ENCODE peak calls at places on chromosomes 2 and 18, in eight cellular contexts. V is epithelial cell of proximal tubule; X is HEK293T; M is neural crest cell; S is NCI-H1092 treated with DMSO at 0.1 percent for 48 hours; O is CD4-positive, alpha-beta T cell; Z is left lobe of liver; G is astrocyte of the spinal cord. Q is an unnamed sample.

GRCh38 chr2:230904856-230905447 is 20.1 kb downstream of the GPR55 start:
- DNase-seq in M (no peak), S (no peak), G (no peak), Z (peak), O (no peak), V (no peak), X (no peak), Q (no peak)

GRCh38 chr2:102366406-102367112 is 11.0 kb downstream of the IL18R1 start:
- DNase-seq in G (no peak), V (no peak), Z (no peak), O (no peak), M (no peak), S (no peak), X (no peak), Q (no peak)

GRCh38 chr2:987789-988188 is 37.1 kb downstream of the SNTG2 start:
- DNase-seq in Z (no peak), V (no peak), O (no peak), G (no peak), X (no peak), M (no peak), S (no peak), Q (no peak)

GRCh38 chr2:96241901-96242611 is 23.7 kb downstream of the TMEM127 start:
- DNase-seq in Z (no peak), X (no peak), V (no peak), O (peak), G (peak), S (no peak), M (no peak), Q (peak)

GRCh38 chr2:176879596-176879995 is 333.0 kb upstream of the HNRNPA3 start:
- DNase-seq in Z (no peak), V (no peak), G (no peak), X (peak), S (peak), O (no peak), M (no peak), Q (no peak)

GRCh38 chr2:174608866-174609214 is 11.2 kb upstream of the WIPF1 start:
- DNase-seq in M (no peak), X (no peak), O (no peak), S (no peak), V (no peak), G (no peak), Z (no peak), Q (no peak)

GRCh38 chr18:8960740-8961657 is 141.5 kb upstream of the NDUFV2 start:
- DNase-seq in O (no peak), X (no peak), G (peak), Z (peak), M (no peak), S (no peak), V (no peak), Q (peak)

GRCh38 chr18:45197526-45197970 is 417.7 kb upstream of the SLC14A2 start:
- DNase-seq in S (no peak), V (no peak), X (no peak), Z (no peak), M (peak), G (peak), O (no peak), Q (peak)

GRCh38 chr2:42367835-42368234 is 6.8 kb upstream of the COX7A2L start:
- DNase-seq in S (no peak), M (no peak), G (no peak), X (no peak), Z (no peak), O (no peak), V (no peak), Q (no peak)

GRCh38 chr18:3552305-3552704 is 102.3 kb downstream of the TGIF1 start:
- DNase-seq in Z (no peak), M (no peak), X (no peak), O (no peak), G (no peak), S (no peak), V (no peak), Q (no peak)

GRCh38 chr18:54359233-54359632 is 1.5 kb downstream of the C18orf54 start:
- DNase-seq in X (no peak), O (no peak), V (no peak), G (peak), M (no peak), S (no peak), Z (no peak), Q (peak)

GRCh38 chr2:47034973-47035609 is 119.5 kb upstream of the MCFD2 start:
- DNase-seq in Z (no peak), S (no peak), M (no peak), X (no peak), G (no peak), V (peak), O (no peak), Q (no peak)

GRCh38 chr2:112187805-112188596 is 49.8 kb downstream of the FBLN7 start:
- DNase-seq in X (no peak), Z (no peak), V (no peak), S (no peak), M (no peak), O (peak), G (no peak), Q (peak)

GRCh38 chr2:241655516-241656189 is 18.2 kb downstream of the ATG4B start:
- DNase-seq in V (no peak), O (no peak), S (no peak), Z (no peak), X (no peak), G (no peak), M (no peak), Q (no peak)

GRCh38 chr2:216570357-216570756 is 62.9 kb upstream of the IGFBP2 start:
- DNase-seq in G (no peak), M (no peak), S (no peak), V (no peak), Z (no peak), O (no peak), X (no peak), Q (no peak)

GRCh38 chr2:32656069-32656468 is 28.2 kb downstream of the TTC27 start:
- DNase-seq in X (no peak), G (no peak), V (no peak), O (no peak), M (no peak), Z (no peak), S (no peak), Q (no peak)

GRCh38 chr2:163736433-163737168 is 793 bp upstream of the FIGN start:
- DNase-seq in X (peak), O (no peak), Z (peak), M (peak), G (peak), S (peak), V (no peak), Q (peak)

GRCh38 chr18:44915661-44916060 is 235.0 kb downstream of the SETBP1 start:
- DNase-seq in M (no peak), S (no peak), O (no peak), G (no peak), V (no peak), Z (no peak), X (no peak), Q (no peak)

GRCh38 chr18:11163668-11164067 is 14.3 kb upstream of the PIEZO2 start:
- DNase-seq in X (no peak), G (peak), V (no peak), Z (peak), O (no peak), M (peak), S (no peak), Q (peak)

GRCh38 chr18:11963991-11964484 is 17.3 kb upstream of the IMPA2 start:
- DNase-seq in V (no peak), O (no peak), Z (no peak), M (no peak), X (peak), S (no peak), G (peak), Q (no peak)

GRCh38 chr18:40414155-40414754 is 1540.8 kb upstream of the PIK3C3 start:
- DNase-seq in Z (no peak), G (peak), V (no peak), M (no peak), O (no peak), S (peak), X (no peak), Q (peak)

GRCh38 chr2:120602251-120602650 is 133.4 kb upstream of the GLI2 start:
- DNase-seq in S (no peak), O (no peak), V (no peak), M (no peak), Z (no peak), G (no peak), X (no peak), Q (peak)

GRCh38 chr18:23377669-23378469 is 75.2 kb upstream of the RIOK3 start:
- DNase-seq in G (peak), Z (no peak), M (no peak), V (no peak), X (no peak), S (no peak), O (no peak), Q (peak)

GRCh38 chr2:156182132-156182531 is 150.4 kb downstream of the NR4A2 start:
- DNase-seq in S (no peak), O (no peak), Z (no peak), X (no peak), G (no peak), V (no peak), M (no peak), Q (no peak)

GRCh38 chr2:43393918-43394317 is 167.5 kb upstream of the ZFP36L2 start:
- DNase-seq in X (no peak), S (no peak), G (no peak), M (no peak), V (no peak), Z (no peak), O (no peak), Q (no peak)

GRCh38 chr18:58128286-58129018 is 84.4 kb downstream of the NEDD4L start:
- DNase-seq in O (no peak), V (peak), Z (peak), X (no peak), G (peak), S (no peak), M (no peak), Q (no peak)

Q was measured in fibroblast of pulmonary artery.